ENCODE peak calls at places on chromosomes 5 and 9, in six cellular contexts. O, W, Y, M, D and P are unnamed samples.

GRCh38 chr9:98248737-98249474 is 6.5 kb downstream of the TBC1D2 start:
- DNase-seq in D (no peak), M (no peak), O (peak; percentile 17), Y (no peak), W (peak; percentile 52), P (no peak)

GRCh38 chr9:35618325-35618727 is at the start of gene CD72:
- DNase-seq in O (no peak), D (no peak), Y (no peak), M (no peak), W (no peak), P (no peak)

GRCh38 chr5:107269256-107269655 is 401.5 kb downstream of the EFNA5 start:
- DNase-seq in D (no peak), W (no peak), O (no peak), Y (no peak), M (no peak), P (no peak)

GRCh38 chr5:81819556-81820314 is 68.8 kb upstream of the SSBP2 start:
- DNase-seq in O (no peak), Y (no peak), M (peak; percentile 15), W (no peak), D (no peak), P (no peak)

GRCh38 chr5:3384531-3384930 is 211.1 kb upstream of the IRX1 start:
- DNase-seq in Y (no peak), D (no peak), W (no peak), M (no peak), O (no peak), P (no peak)

GRCh38 chr9:38018964-38019602 is 49.9 kb downstream of the SHB start:
- DNase-seq in D (no peak), Y (no peak), M (no peak), O (no peak), W (peak; percentile 49), P (no peak)

GRCh38 chr9:94269264-94269663 is 10.2 kb downstream of the ZNF169 start:
- DNase-seq in M (no peak), O (no peak), D (no peak), Y (no peak), W (no peak), P (no peak)

GRCh38 chr9:90778746-90779145 is 22.9 kb upstream of the SYK start:
- DNase-seq in Y (no peak), M (no peak), W (no peak), O (no peak), D (no peak), P (no peak)

GRCh38 chr5:90233496-90233895 is 176.1 kb downstream of the CETN3 start:
- DNase-seq in D (no peak), W (no peak), M (no peak), Y (no peak), O (no peak), P (no peak)

GRCh38 chr9:109286981-109287380 is 33.9 kb downstream of the EPB41L4B start:
- DNase-seq in Y (no peak), M (no peak), O (no peak), W (no peak), D (no peak), P (no peak)

GRCh38 chr9:134221273-134222017 is 57.1 kb upstream of the RNU6ATAC start:
- DNase-seq in W (no peak), O (no peak), D (no peak), M (no peak), Y (peak; percentile 41), P (no peak)

GRCh38 chr5:173969167-173970049 is 19.6 kb upstream of the C5orf47 start:
- DNase-seq in M (peak; percentile 69), Y (no peak), O (no peak), D (no peak), W (peak; percentile 51), P (no peak)

GRCh38 chr9:4225291-4226119 is 74.4 kb downstream of the GLIS3 start:
- DNase-seq in W (no peak), O (no peak), Y (no peak), M (peak; percentile 7), D (no peak), P (no peak)